ENCODE peak calls at places on chromosome 6, in four cellular contexts. One of them, this sample, is unnamed. For H3K36me3, the result is how much of the 10 kb centered on the place peaks cover.

GRCh38 chr6:149094156-149094555 is 223.4 kb upstream of the TAB2 start:
- DNase-seq in GM12878: no peak
- DNase-seq in K562: no peak
- DNase-seq in IMR-90: peak
- DNase-seq in this sample: no peak

GRCh38 chr6:17714879-17715860 is 8.4 kb upstream of the NUP153 start:
- DNase-seq in GM12878: no peak
- DNase-seq in K562: peak
- DNase-seq in IMR-90: peak
- DNase-seq in this sample: peak

GRCh38 chr6:108937170-108937569 is 88.9 kb downstream of the ARMC2 start:
- DNase-seq in IMR-90: no peak
- DNase-seq in K562: no peak
- DNase-seq in GM12878: no peak
- DNase-seq in this sample: no peak

GRCh38 chr6:150233797-150234399 is 91.1 kb downstream of the PPP1R14C start:
- DNase-seq in K562: no peak
- DNase-seq in IMR-90: no peak
- DNase-seq in GM12878: no peak
- DNase-seq in this sample: no peak

GRCh38 chr6:161273356-161273751 is 507 bp downstream of the AGPAT4 start:
- DNase-seq in IMR-90: peak
- DNase-seq in K562: peak
- DNase-seq in GM12878: no peak
- DNase-seq in this sample: peak

GRCh38 chr6:43292341-43292740 is 5.7 kb upstream of the SLC22A7 start:
- DNase-seq in GM12878: no peak
- DNase-seq in IMR-90: no peak
- DNase-seq in K562: no peak
- DNase-seq in this sample: no peak

GRCh38 chr6:118776607-118777549 is 117.1 kb upstream of the ASF1A start:
- DNase-seq in GM12878: peak
- DNase-seq in K562: peak
- DNase-seq in IMR-90: peak
- DNase-seq in this sample: peak

GRCh38 chr6:31822038-31822821 is 5.3 kb upstream of the HSPA1B start:
- DNase-seq in K562: peak
- DNase-seq in GM12878: no peak
- DNase-seq in IMR-90: peak
- DNase-seq in this sample: peak

GRCh38 chr6:3341467-3341866 is 82.7 kb downstream of the PSMG4 start:
- DNase-seq in K562: no peak
- DNase-seq in IMR-90: peak
- DNase-seq in GM12878: no peak
- DNase-seq in this sample: no peak

GRCh38 chr6:107115695-107116327 is 496 bp upstream of the BEND3 start:
- DNase-seq in K562: peak
- DNase-seq in GM12878: no peak
- DNase-seq in IMR-90: no peak
- DNase-seq in this sample: peak

GRCh38 chr6:20211941-20212391 is 303 bp downstream of the MBOAT1 start:
- DNase-seq in GM12878: no peak
- DNase-seq in K562: peak
- DNase-seq in IMR-90: no peak
- DNase-seq in this sample: no peak

GRCh38 chr6:4647414-4648365 is 128.5 kb upstream of the CDYL start:
- DNase-seq in GM12878: no peak
- DNase-seq in K562: peak
- DNase-seq in IMR-90: peak
- DNase-seq in this sample: peak

GRCh38 chr6:142839686-142840040 is 105.3 kb downstream of the HIVEP2 start:
- DNase-seq in K562: no peak
- DNase-seq in IMR-90: no peak
- DNase-seq in GM12878: no peak
- DNase-seq in this sample: peak

DNA sequence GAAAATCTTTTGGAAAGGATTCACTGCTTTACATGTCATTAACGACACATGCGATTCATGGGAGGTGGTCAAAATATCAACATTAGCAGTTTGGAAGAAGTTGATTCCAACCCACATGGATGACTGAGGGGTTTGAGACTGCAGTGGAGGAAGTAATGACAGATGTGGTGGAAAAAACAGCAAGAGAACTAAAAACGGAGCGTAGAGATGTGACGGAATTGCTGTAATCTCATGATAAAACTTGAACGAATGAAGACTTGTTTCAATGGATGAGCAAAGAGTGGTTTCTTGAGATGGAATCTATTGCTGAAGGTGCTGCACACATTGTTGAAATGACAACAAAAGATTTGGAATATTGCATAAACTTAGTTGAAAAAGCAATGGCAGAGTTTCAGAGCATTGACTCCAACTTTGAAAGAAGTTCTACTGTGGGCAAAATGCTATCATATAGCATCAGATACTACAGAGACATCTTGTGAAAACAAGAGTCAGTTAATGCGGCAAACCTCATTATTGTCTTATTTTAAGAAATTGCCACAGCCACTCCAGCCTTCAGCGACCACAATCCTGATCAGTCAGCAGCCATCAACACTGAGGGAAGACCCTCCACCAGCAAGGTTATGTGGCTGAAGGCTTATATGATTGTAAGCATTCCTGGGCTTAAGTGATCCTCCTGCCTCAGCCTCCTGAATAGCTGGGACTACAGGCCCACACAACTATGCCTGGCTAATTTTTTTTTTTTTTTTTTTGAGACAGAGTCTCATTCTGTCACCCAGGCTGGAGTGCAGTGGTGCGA is 19.2 kb downstream of the SRSF3 start:
- DNase-seq in K562: no peak
- DNase-seq in GM12878: no peak
- DNase-seq in IMR-90: no peak
- DNase-seq in this sample: no peak
- H3K36me3 ChIP-seq in K562: under half
- H3K36me3 ChIP-seq in GM12878: under half
- H3K36me3 ChIP-seq in IMR-90: under half
- H3K36me3 ChIP-seq in this sample: under half

GRCh38 chr6:83536034-83536646 is 23.8 kb downstream of the PRSS35 start:
- DNase-seq in GM12878: peak
- DNase-seq in K562: peak
- DNase-seq in IMR-90: peak
- DNase-seq in this sample: peak
- TF ChIP-seq FOS in GM12878: no peak
- TF ChIP-seq FOS in K562: no peak
- TF ChIP-seq FOS in IMR-90: no peak
- TF ChIP-seq FOS in this sample: no peak

GRCh38 chr6:30599625-30600324 is 17.3 kb downstream of the PPP1R10 start:
- DNase-seq in GM12878: no peak
- DNase-seq in K562: no peak
- DNase-seq in IMR-90: no peak
- DNase-seq in this sample: peak
- H3K36me3 ChIP-seq in GM12878: under half
- H3K36me3 ChIP-seq in K562: half or more
- H3K36me3 ChIP-seq in IMR-90: under half
- H3K36me3 ChIP-seq in this sample: under half

DNA sequence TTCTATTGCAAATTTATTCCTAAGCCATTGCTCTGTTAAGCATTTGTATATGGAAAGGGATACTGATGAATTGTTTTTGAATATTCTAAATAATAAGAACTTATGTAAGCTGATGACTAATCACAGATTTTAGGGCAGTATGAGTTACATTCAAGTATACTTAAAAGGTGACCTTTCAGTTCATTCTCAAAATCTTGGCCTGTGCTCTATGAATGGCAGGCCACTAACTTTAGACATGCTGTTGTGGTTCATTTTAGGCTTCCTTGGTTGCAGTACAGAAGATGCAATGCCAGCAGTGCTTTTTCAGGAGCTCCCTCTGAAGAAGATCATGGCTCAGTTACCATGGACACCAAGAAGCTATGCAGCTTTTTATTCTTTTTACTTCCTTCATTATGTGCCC is 380.4 kb downstream of the CENPW start:
- DNase-seq in IMR-90: peak
- DNase-seq in GM12878: no peak
- DNase-seq in K562: no peak
- DNase-seq in this sample: no peak
- TF ChIP-seq FOS in IMR-90: no peak
- TF ChIP-seq FOS in GM12878: no peak
- TF ChIP-seq FOS in K562: no peak
- TF ChIP-seq FOS in this sample: no peak

DNA sequence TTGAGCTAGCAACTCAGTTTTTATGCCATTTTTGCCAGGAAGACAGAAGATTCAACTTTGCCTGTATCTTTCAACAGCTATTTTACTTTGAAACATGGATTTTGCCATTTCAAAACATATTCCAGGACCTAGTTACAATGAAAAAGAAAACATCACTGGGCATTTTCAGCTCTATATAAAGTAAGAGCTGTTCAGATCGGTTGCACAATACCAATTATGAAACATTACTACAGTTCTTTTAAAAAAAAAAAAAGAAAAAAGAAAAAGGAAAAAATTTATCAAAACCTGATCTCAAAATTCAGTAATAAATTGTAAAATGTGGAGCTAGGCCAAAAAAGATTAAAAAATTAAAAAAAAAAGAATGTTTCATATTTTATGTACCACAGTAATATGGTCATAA is 15.6 kb downstream of the BCLAF1 start:
- DNase-seq in K562: no peak
- DNase-seq in IMR-90: no peak
- DNase-seq in GM12878: no peak
- DNase-seq in this sample: no peak
- H3K36me3 ChIP-seq in K562: half or more
- H3K36me3 ChIP-seq in IMR-90: under half
- H3K36me3 ChIP-seq in GM12878: under half
- H3K36me3 ChIP-seq in this sample: under half

This sample was measured in endothelial cell of umbilical vein.